ENCODE peak calls at places on chromosomes 3 and 15, in four cellular contexts. O is LoVo; F is cardiac muscle cell; W is stimulated activated effector memory CD8-positive, alpha-beta T cell treated with anti-CD3 and anti-CD28 coated beads, Interleukin-12 subunit alpha, Interleukin-12 subunit beta, amount 100 ng/mL, for 72 hours. H is an unnamed sample.

GRCh38 chr3:46504780-46505179 is 7.0 kb downstream of the RTP3 start:
- DNase-seq in O (no peak), F (no peak), W (no peak), H (no peak)

GRCh38 chr3:25677121-25677520 is 12.4 kb upstream of the TOP2B start:
- DNase-seq in O (no peak), F (no peak), W (no peak), H (no peak)

GRCh38 chr15:65088643-65089021 is 12.1 kb downstream of the KBTBD13 start:
- DNase-seq in O (peak), F (no peak), W (no peak), H (no peak)

GRCh38 chr3:34046154-34046553 is 247.7 kb downstream of the PDCD6IP start:
- DNase-seq in O (no peak), F (no peak), W (no peak), H (no peak)

GRCh38 chr15:68844856-68845550 is 24.3 kb upstream of the ANP32A start:
- DNase-seq in O (no peak), F (no peak), W (no peak), H (no peak)

GRCh38 chr3:193554790-193555189 is at the start of gene ATP13A4:
- DNase-seq in O (peak), F (no peak), W (no peak), H (no peak)

GRCh38 chr3:58025824-58026579 is 17.8 kb downstream of the FLNB start:
- DNase-seq in O (no peak), F (peak), W (no peak), H (peak)

GRCh38 chr3:145817870-145818483 is 343.0 kb downstream of the PLOD2 start:
- DNase-seq in O (no peak), F (no peak), W (no peak), H (no peak)

GRCh38 chr3:47612178-47612577 is 33.5 kb upstream of the CSPG5 start:
- DNase-seq in O (no peak), F (no peak), W (no peak), H (no peak)

GRCh38 chr15:90381515-90381914 is 6.5 kb upstream of the IQGAP1 start:
- DNase-seq in O (no peak), F (no peak), W (no peak), H (no peak)

GRCh38 chr3:126347543-126348161 is 9.6 kb downstream of the KLF15 start:
- DNase-seq in O (no peak), F (no peak), W (no peak), H (peak)

GRCh38 chr3:24237971-24238767 is 256.5 kb downstream of the THRB start:
- DNase-seq in O (peak), F (peak), W (peak), H (peak)

GRCh38 chr3:133490468-133491351 is 82.8 kb upstream of the CDV3 start:
- DNase-seq in O (no peak), F (no peak), W (no peak), H (no peak)

GRCh38 chr15:70179309-70179892 is 81.7 kb upstream of the TLE3 start:
- DNase-seq in O (no peak), F (no peak), W (no peak), H (no peak)

GRCh38 chr3:112437146-112438022 is 61.9 kb downstream of the BTLA start:
- DNase-seq in O (peak), F (no peak), W (peak), H (peak)